ENCODE peak calls at places on chromosomes 5 and 9, in four cellular contexts. One of them, this sample, is unnamed.

GRCh38 chr9:17134396-17134842 is 421 bp upstream of the CNTLN start:
- DNase-seq in K562: no peak
- DNase-seq in HepG2: no peak
- DNase-seq in SK-N-SH: no peak
- DNase-seq in this sample: no peak

GRCh38 chr5:89147026-89147425 is 264.0 kb upstream of the MEF2C start:
- DNase-seq in K562: no peak
- DNase-seq in HepG2: no peak
- DNase-seq in SK-N-SH: no peak
- DNase-seq in this sample: no peak

GRCh38 chr9:133160742-133161541 is 2.8 kb downstream of the GBGT1 start:
- DNase-seq in K562: peak; percentile 66
- DNase-seq in SK-N-SH: peak; percentile 88
- DNase-seq in HepG2: peak; percentile 52
- DNase-seq in this sample: peak; percentile 51

GRCh38 chr5:168734657-168735344 is 155.6 kb upstream of the PANK3 start:
- DNase-seq in SK-N-SH: no peak
- DNase-seq in HepG2: no peak
- DNase-seq in K562: no peak
- DNase-seq in this sample: no peak

GRCh38 chr9:15231788-15232635 is 75.0 kb downstream of the TTC39B start:
- DNase-seq in SK-N-SH: peak; percentile 58
- DNase-seq in K562: peak; percentile 19
- DNase-seq in HepG2: peak; percentile 22
- DNase-seq in this sample: peak; percentile 41

GRCh38 chr5:16866795-16867584 is 69.1 kb downstream of the MYO10 start:
- DNase-seq in SK-N-SH: peak; percentile 51
- DNase-seq in K562: no peak
- DNase-seq in HepG2: no peak
- DNase-seq in this sample: peak; percentile 42

GRCh38 chr5:43664641-43665040 is 61.7 kb downstream of the NNT start:
- DNase-seq in HepG2: no peak
- DNase-seq in K562: no peak
- DNase-seq in SK-N-SH: no peak
- DNase-seq in this sample: no peak

GRCh38 chr9:81633952-81634421 is 55.4 kb downstream of the TLE1 start:
- DNase-seq in SK-N-SH: no peak
- DNase-seq in K562: no peak
- DNase-seq in HepG2: peak; percentile 94
- DNase-seq in this sample: no peak

GRCh38 chr9:113275147-113276131 is at the start of the genes CDC26 and PRPF4:
- DNase-seq in SK-N-SH: peak; percentile 93
- DNase-seq in HepG2: peak; percentile 97
- DNase-seq in K562: peak; percentile 94
- DNase-seq in this sample: peak; percentile 97

GRCh38 chr5:13985736-13986418 is 41.4 kb upstream of the DNAH5 start:
- DNase-seq in HepG2: peak; percentile 42
- DNase-seq in K562: no peak
- DNase-seq in SK-N-SH: no peak
- DNase-seq in this sample: no peak

GRCh38 chr5:96455789-96456188 is 22.7 kb upstream of the PCSK1 start:
- DNase-seq in SK-N-SH: no peak
- DNase-seq in K562: no peak
- DNase-seq in HepG2: no peak
- DNase-seq in this sample: no peak

GRCh38 chr9:81082251-81082650 is 607.1 kb downstream of the TLE1 start:
- DNase-seq in K562: no peak
- DNase-seq in SK-N-SH: no peak
- DNase-seq in HepG2: no peak
- DNase-seq in this sample: no peak

GRCh38 chr5:159061186-159061796 is 38.4 kb downstream of the EBF1 start:
- DNase-seq in K562: peak; percentile 8
- DNase-seq in HepG2: no peak
- DNase-seq in SK-N-SH: peak; percentile 41
- DNase-seq in this sample: no peak

GRCh38 chr5:38636626-38637025 is 80.2 kb upstream of the LIFR start:
- DNase-seq in HepG2: no peak
- DNase-seq in K562: no peak
- DNase-seq in SK-N-SH: no peak
- DNase-seq in this sample: no peak

GRCh38 chr9:75964431-75964830 is 74.0 kb downstream of the PCSK5 start:
- DNase-seq in SK-N-SH: no peak
- DNase-seq in K562: no peak
- DNase-seq in HepG2: peak; percentile 2
- DNase-seq in this sample: no peak

GRCh38 chr5:102663771-102664530 is 91.2 kb upstream of the PAM start:
- DNase-seq in HepG2: no peak
- DNase-seq in SK-N-SH: no peak
- DNase-seq in K562: no peak
- DNase-seq in this sample: no peak

GRCh38 chr5:96288845-96289185 is 144.2 kb downstream of the PCSK1 start:
- DNase-seq in K562: no peak
- DNase-seq in SK-N-SH: no peak
- DNase-seq in HepG2: peak; percentile 68
- DNase-seq in this sample: no peak

GRCh38 chr5:114362197-114362976 is 517 bp downstream of the KCNN2 start:
- DNase-seq in K562: no peak
- DNase-seq in HepG2: no peak
- DNase-seq in SK-N-SH: peak; percentile 48
- DNase-seq in this sample: peak; percentile 75

GRCh38 chr5:80231243-80231642 is 24.6 kb downstream of the SERINC5 start:
- DNase-seq in K562: no peak
- DNase-seq in HepG2: no peak
- DNase-seq in SK-N-SH: no peak
- DNase-seq in this sample: no peak

GRCh38 chr5:79297661-79298060 is 61.7 kb downstream of the JMY start:
- DNase-seq in SK-N-SH: no peak
- DNase-seq in K562: no peak
- DNase-seq in HepG2: no peak
- DNase-seq in this sample: no peak

GRCh38 chr5:1020461-1020961 is 11.9 kb downstream of the NKD2 start:
- DNase-seq in K562: no peak
- DNase-seq in SK-N-SH: no peak
- DNase-seq in HepG2: no peak
- DNase-seq in this sample: peak; percentile 12

GRCh38 chr5:1874820-1875219 is 7.9 kb downstream of the IRX4 start:
- DNase-seq in SK-N-SH: no peak
- DNase-seq in HepG2: no peak
- DNase-seq in K562: no peak
- DNase-seq in this sample: no peak

GRCh38 chr9:113158446-113158845 is 7.6 kb downstream of the SLC31A2 start:
- DNase-seq in HepG2: no peak
- DNase-seq in SK-N-SH: no peak
- DNase-seq in K562: no peak
- DNase-seq in this sample: no peak

GRCh38 chr5:14225173-14225834 is 82.2 kb downstream of the TRIO start:
- DNase-seq in K562: no peak
- DNase-seq in HepG2: no peak
- DNase-seq in SK-N-SH: no peak
- DNase-seq in this sample: no peak

GRCh38 chr5:108093186-108093585 is 288.7 kb downstream of the FBXL17 start:
- DNase-seq in SK-N-SH: peak; percentile 41
- DNase-seq in HepG2: no peak
- DNase-seq in K562: no peak
- DNase-seq in this sample: no peak

GRCh38 chr5:138466900-138467710 is 1.8 kb downstream of the EGR1 start:
- DNase-seq in HepG2: no peak
- DNase-seq in SK-N-SH: peak; percentile 27
- DNase-seq in K562: no peak
- DNase-seq in this sample: no peak

GRCh38 chr9:137435381-137435891 is 5.7 kb downstream of the ENTPD8 start:
- DNase-seq in HepG2: no peak
- DNase-seq in K562: no peak
- DNase-seq in SK-N-SH: no peak
- DNase-seq in this sample: no peak

DNA sequence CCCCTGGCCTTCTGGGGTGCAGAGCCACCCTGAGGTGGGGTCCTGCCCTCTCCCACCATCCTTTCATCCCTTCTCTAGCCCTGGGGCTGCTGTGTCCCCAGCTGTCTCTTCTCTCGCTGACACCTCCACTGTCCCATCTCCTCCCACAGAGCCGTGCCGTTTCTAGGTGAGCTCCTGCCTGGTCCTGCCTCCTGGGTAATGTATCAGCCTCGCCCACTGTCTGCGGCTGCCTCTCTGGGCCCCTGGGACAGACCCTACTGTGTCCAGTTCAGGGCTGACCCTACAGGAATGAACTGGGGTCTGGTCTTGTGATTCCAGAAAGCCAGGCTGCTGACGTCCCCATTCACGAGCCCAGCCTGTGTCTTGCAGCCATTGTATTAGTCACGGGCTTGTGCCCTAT is 4.1 kb downstream of the PAEP start:
- DNase-seq in SK-N-SH: no peak
- DNase-seq in HepG2: no peak
- DNase-seq in K562: no peak
- DNase-seq in this sample: no peak
- TF ChIP-seq FOXJ3 in SK-N-SH: no peak
- TF ChIP-seq FOXJ3 in HepG2: no peak
- TF ChIP-seq FOXJ3 in K562: no peak
- TF ChIP-seq FOXJ3 in this sample: no peak

DNA sequence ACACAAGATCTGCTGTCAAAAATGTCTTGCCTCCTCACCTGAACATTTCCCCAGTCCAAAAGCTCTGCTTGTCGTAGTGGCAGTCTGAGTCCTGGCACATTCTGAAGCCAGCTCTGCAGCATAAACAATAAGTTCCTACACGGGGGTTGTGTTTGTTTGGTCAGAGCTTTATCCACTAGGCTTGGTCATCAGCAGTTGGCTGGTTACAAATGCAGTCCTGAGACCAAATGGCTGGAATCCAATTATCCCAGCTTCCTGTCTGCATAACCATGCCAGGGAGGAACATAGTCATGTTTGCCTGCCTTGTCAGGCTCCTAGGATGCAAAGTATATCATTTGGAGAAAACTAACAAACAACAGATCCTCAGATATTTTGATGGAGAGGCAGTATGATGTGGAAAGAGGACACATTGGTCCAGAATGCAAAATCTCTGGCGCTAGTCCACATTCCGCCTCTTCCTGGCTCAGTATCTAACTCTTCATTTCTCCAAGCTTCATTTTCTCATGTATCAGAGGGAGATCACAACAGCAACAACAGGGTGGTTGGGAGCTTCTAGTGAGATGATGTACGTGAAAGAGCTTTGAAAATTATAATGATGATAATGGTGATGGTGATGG is 85.8 kb downstream of the FBXO38 start:
- DNase-seq in SK-N-SH: no peak
- DNase-seq in HepG2: no peak
- DNase-seq in K562: no peak
- DNase-seq in this sample: no peak
- TF ChIP-seq USF2 in SK-N-SH: no peak
- TF ChIP-seq USF2 in HepG2: no peak
- TF ChIP-seq USF2 in K562: no peak
- TF ChIP-seq USF2 in this sample: no peak

GRCh38 chr5:54944364-54944763 is 41.0 kb downstream of the ESM1 start:
- DNase-seq in HepG2: no peak
- DNase-seq in SK-N-SH: peak; percentile 22
- DNase-seq in K562: peak; percentile 29
- DNase-seq in this sample: no peak
- TF ChIP-seq FOXJ3 in HepG2: no peak
- TF ChIP-seq FOXJ3 in SK-N-SH: no peak
- TF ChIP-seq FOXJ3 in K562: no peak
- TF ChIP-seq FOXJ3 in this sample: no peak

GRCh38 chr9:120944434-120945125 is 18.0 kb upstream of the TRAF1 start:
- DNase-seq in K562: no peak
- DNase-seq in SK-N-SH: no peak
- DNase-seq in HepG2: no peak
- DNase-seq in this sample: no peak

GRCh38 chr9:120940573-120940972 is 14.0 kb upstream of the TRAF1 start:
- DNase-seq in SK-N-SH: no peak
- DNase-seq in HepG2: no peak
- DNase-seq in K562: no peak
- DNase-seq in this sample: no peak

GRCh38 chr9:120937596-120937995 is 11.0 kb upstream of the TRAF1 start:
- DNase-seq in K562: no peak
- DNase-seq in HepG2: no peak
- DNase-seq in SK-N-SH: no peak
- DNase-seq in this sample: no peak

GRCh38 chr9:120942186-120943001 is 15.8 kb upstream of the TRAF1 start:
- DNase-seq in SK-N-SH: no peak
- DNase-seq in K562: no peak
- DNase-seq in HepG2: no peak
- DNase-seq in this sample: peak; percentile 35

DNA sequence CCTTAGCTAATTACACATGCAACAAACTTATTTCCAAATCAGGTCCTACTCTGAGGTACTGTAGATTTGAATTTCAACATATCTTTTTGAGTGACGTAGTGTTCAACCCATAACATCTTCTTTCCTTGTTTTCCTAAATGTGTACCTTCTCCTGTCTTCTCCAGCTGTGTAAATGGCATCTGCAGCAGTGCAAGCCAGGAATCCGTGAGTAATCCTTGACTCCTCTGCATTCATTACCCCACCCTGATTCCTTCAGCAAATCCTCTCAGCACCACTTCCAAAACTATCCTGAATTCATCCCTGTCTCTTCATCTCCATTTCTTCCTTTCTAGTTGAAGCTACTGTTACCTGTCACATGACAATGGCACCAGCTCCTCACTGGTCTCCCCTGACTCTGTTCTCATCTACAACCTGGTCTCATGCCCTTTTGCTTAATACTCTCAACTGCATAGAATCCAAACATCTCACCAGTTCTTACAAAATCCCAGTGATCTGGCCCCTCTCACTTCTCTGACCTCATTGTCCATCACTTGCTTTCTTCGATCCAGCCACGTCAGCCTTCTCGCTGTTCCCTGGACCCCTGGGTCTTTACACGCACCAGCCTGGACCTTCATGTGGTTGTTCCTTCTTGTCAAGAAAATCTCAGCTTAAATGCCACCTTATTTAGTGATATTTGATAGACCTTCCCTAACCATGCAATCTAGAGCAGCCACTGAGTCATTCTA is 14.6 kb upstream of the TRAF1 start:
- DNase-seq in HepG2: no peak
- DNase-seq in K562: no peak
- DNase-seq in SK-N-SH: no peak
- DNase-seq in this sample: no peak
- TF ChIP-seq USF2 in HepG2: no peak
- TF ChIP-seq USF2 in K562: no peak
- TF ChIP-seq USF2 in SK-N-SH: no peak
- TF ChIP-seq USF2 in this sample: no peak

DNA sequence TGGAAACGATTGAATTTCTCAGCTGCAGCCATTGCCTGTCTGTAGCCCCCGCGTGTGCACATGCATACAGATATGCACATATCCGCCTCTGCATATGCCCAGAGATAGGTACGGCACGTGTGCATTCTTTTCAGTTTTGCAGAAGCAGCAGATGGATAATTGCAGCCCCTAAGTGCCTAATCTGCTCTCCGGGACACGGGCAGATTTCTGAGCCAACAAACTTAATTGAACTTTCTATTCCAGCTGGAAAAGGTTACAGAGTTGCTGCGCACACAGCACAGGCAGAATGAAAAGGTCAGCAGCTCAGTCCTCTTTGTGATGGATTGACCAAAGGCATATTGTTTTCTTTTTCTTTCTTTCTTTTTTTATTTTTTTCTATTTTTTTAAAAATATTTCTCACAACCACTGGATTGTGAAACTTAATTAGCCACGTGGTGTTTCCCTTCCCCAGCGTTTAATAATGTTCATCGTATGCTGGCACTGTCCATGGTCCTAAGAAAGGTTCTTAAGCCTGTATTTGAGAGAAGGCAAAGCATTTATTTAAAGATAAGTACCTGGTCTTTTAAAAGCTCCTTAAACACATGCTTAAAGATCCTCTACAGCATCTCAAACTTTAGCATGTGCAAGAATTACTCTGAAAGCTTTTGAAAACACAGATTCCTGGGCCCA is 270.2 kb upstream of the BRINP1 start:
- DNase-seq in K562: no peak
- DNase-seq in SK-N-SH: peak; percentile 27
- DNase-seq in HepG2: no peak
- DNase-seq in this sample: no peak
- TF ChIP-seq FOXJ3 in K562: no peak
- TF ChIP-seq FOXJ3 in SK-N-SH: no peak
- TF ChIP-seq FOXJ3 in HepG2: no peak
- TF ChIP-seq FOXJ3 in this sample: no peak

This sample was measured in WTC11.